ENCODE peak calls at places on chromosomes 5 and 9, in four cellular contexts. P, N, S and E are unnamed samples.
A peak's percentile ranks its signal among the peaks of the same experiment; 100 is the strongest.

GRCh38 chr9:105233836-105234235 is 10.6 kb upstream of the SLC44A1 start:
- DNase-seq in S (no peak), P (no peak), N (no peak), E (peak; percentile 69)

GRCh38 chr5:170537451-170538095 is 33.8 kb downstream of the KCNIP1 start:
- DNase-seq in S (no peak), P (no peak), N (no peak), E (no peak)

GRCh38 chr5:137395011-137395755 is 103.9 kb downstream of the SPOCK1 start:
- DNase-seq in S (no peak), P (no peak), N (no peak), E (no peak)

GRCh38 chr9:19830796-19831195 is 42.0 kb upstream of the SLC24A2 start:
- DNase-seq in P (no peak), N (no peak), S (no peak), E (no peak)

GRCh38 chr5:119410448-119411170 is 41.7 kb upstream of the HSD17B4 start:
- DNase-seq in N (no peak), S (no peak), P (no peak), E (peak; percentile 27)

GRCh38 chr5:152907488-152908245 is 502.6 kb upstream of the NMUR2 start:
- DNase-seq in N (no peak), S (no peak), P (no peak), E (no peak)

GRCh38 chr5:20678814-20679298 is 690.9 kb upstream of the CDH18 start:
- DNase-seq in P (no peak), N (no peak), S (no peak), E (peak; percentile 93)

GRCh38 chr5:103743455-103743854 is 180.9 kb upstream of the NUDT12 start:
- DNase-seq in P (no peak), S (no peak), N (no peak), E (no peak)

GRCh38 chr5:172076783-172077244 is 70.4 kb upstream of the FBXW11 start:
- DNase-seq in P (no peak), N (no peak), S (no peak), E (peak; percentile 54)

GRCh38 chr9:105026451-105026850 is 98.5 kb upstream of the ABCA1 start:
- DNase-seq in N (no peak), S (no peak), P (no peak), E (no peak)

GRCh38 chr5:30930736-30931135 is 262.8 kb upstream of the CDH6 start:
- DNase-seq in S (no peak), N (no peak), P (no peak), E (peak; percentile 2)

GRCh38 chr9:20507431-20507830 is 114.9 kb downstream of the MLLT3 start:
- DNase-seq in N (no peak), S (no peak), P (no peak), E (no peak)

GRCh38 chr9:104700306-104700705 is 6.0 kb downstream of the OR13D1 start:
- DNase-seq in N (no peak), S (no peak), P (no peak), E (no peak)

GRCh38 chr5:68193481-68194036 is 22.0 kb upstream of the PIK3R1 start:
- DNase-seq in N (no peak), P (no peak), S (no peak), E (peak; percentile 11)

GRCh38 chr9:136339173-136339957 is 12.0 kb downstream of the GPSM1 start:
- DNase-seq in N (no peak), S (peak; percentile 79), P (no peak), E (peak; percentile 71)

GRCh38 chr9:6495484-6495883 is 82.5 kb downstream of the UHRF2 start:
- DNase-seq in P (no peak), N (no peak), S (no peak), E (no peak)

GRCh38 chr5:15885156-15885555 is 294.4 kb downstream of the MARCHF11 start:
- DNase-seq in N (no peak), P (no peak), S (no peak), E (peak; percentile 37)

GRCh38 chr9:93582115-93582514 is 5.7 kb downstream of the PHF2 start:
- DNase-seq in P (no peak), S (peak; percentile 26), N (no peak), E (no peak)

GRCh38 chr5:34866989-34867471 is 28.1 kb downstream of the TTC23L start:
- DNase-seq in P (no peak), S (peak; percentile 7), N (no peak), E (no peak)

GRCh38 chr9:125919565-125919964 is 172.4 kb downstream of the PBX3 start:
- DNase-seq in P (no peak), S (no peak), N (no peak), E (no peak)

GRCh38 chr5:95711501-95712346 is 19.4 kb upstream of the RHOBTB3 start:
- DNase-seq in S (no peak), N (no peak), P (no peak), E (no peak)

GRCh38 chr5:73031839-73032238 is 76.0 kb downstream of the FCHO2 start:
- DNase-seq in N (no peak), P (no peak), S (no peak), E (peak; percentile 92)

GRCh38 chr9:93003552-93004407 is 54.7 kb upstream of the SUSD3 start:
- DNase-seq in S (peak; percentile 72), N (peak; percentile 76), P (peak; percentile 49), E (peak; percentile 59)

GRCh38 chr5:850511-851006 is at the start of gene ZDHHC11:
- DNase-seq in N (peak; percentile 9), S (no peak), P (no peak), E (no peak)

GRCh38 chr5:99037668-99038067 is 108.9 kb upstream of the CHD1 start:
- DNase-seq in N (no peak), S (peak; percentile 71), P (peak; percentile 61), E (no peak)

GRCh38 chr5:165258188-165258855 is 1752.9 kb downstream of the MAT2B start:
- DNase-seq in N (no peak), S (no peak), P (no peak), E (peak; percentile 5)

GRCh38 chr9:127311239-127311741 is 46.7 kb downstream of the GARNL3 start:
- DNase-seq in N (no peak), P (peak; percentile 18), S (peak; percentile 37), E (peak; percentile 90)

GRCh38 chr5:27463446-27464149 is 425.2 kb upstream of the CDH9 start:
- DNase-seq in S (no peak), P (no peak), N (no peak), E (no peak)

GRCh38 chr5:137486707-137487106 is 12.4 kb downstream of the SPOCK1 start:
- DNase-seq in P (no peak), N (no peak), S (no peak), E (peak; percentile 97)

GRCh38 chr9:97567182-97567893 is 65.8 kb downstream of the TSTD2 start:
- DNase-seq in P (no peak), N (no peak), S (no peak), E (no peak)

GRCh38 chr5:10695055-10695649 is 65.9 kb downstream of the DAP start:
- DNase-seq in P (no peak), S (peak; percentile 75), N (peak; percentile 76), E (peak; percentile 76)

GRCh38 chr5:96199713-96200183 is 233.3 kb downstream of the PCSK1 start:
- DNase-seq in P (no peak), S (no peak), N (no peak), E (no peak)

GRCh38 chr9:34328983-34329832 is at the start of the genes KIF24 and NUDT2:
- DNase-seq in N (peak; percentile 94), P (peak; percentile 90), S (peak; percentile 97), E (peak; percentile 100)

GRCh38 chr5:124801551-124801950 is 55.1 kb upstream of the ZNF608 start:
- DNase-seq in S (no peak), N (no peak), P (no peak), E (no peak)
- TF ChIP-seq CTCF in S (no peak), N (no peak), P (no peak), E (no peak)

GRCh38 chr5:56480305-56481146 is 247.4 kb upstream of the ANKRD55 start:
- DNase-seq in N (peak; percentile 81), P (no peak), S (peak; percentile 48), E (peak; percentile 71)

GRCh38 chr5:56478062-56478461 is 244.9 kb upstream of the ANKRD55 start:
- DNase-seq in S (no peak), N (no peak), P (no peak), E (no peak)

GRCh38 chr5:56479126-56479525 is 246.0 kb upstream of the ANKRD55 start:
- DNase-seq in S (no peak), P (no peak), N (no peak), E (no peak)

GRCh38 chr5:56481147-56481997 is 248.2 kb upstream of the ANKRD55 start:
- DNase-seq in S (peak; percentile 51), N (peak; percentile 78), P (no peak), E (peak; percentile 35)

GRCh38 chr5:56479701-56480304 is 246.7 kb upstream of the ANKRD55 start:
- DNase-seq in N (peak; percentile 46), S (no peak), P (no peak), E (peak; percentile 4)
- H3K4me3 ChIP-seq in N (peak overlapping the region; percentile 64), S (peak overlapping the region; percentile 58), P (no peak overlapping the region), E (peak overlapping the region; percentile 58)

GRCh38 chr5:179130101-179130681 is 70.0 kb downstream of the ZNF354C start:
- DNase-seq in S (no peak), N (no peak), P (no peak), E (no peak)
- TF ChIP-seq CTCF in S (no peak), N (no peak), P (no peak), E (no peak)

GRCh38 chr9:96137666-96138429 is 164.1 kb downstream of the HSD17B3 start:
- DNase-seq in S (no peak), N (no peak), P (no peak), E (no peak)
- H3K4me3 ChIP-seq in S (peak overlapping the region; percentile 16), N (no peak overlapping the region), P (no peak overlapping the region), E (peak overlapping the region; percentile 7)

GRCh38 chr5:150593996-150594395 is 46.5 kb upstream of the SYNPO start:
- DNase-seq in P (no peak), N (no peak), S (no peak), E (no peak)

GRCh38 chr5:150596826-150597225 is 43.6 kb upstream of the SYNPO start:
- DNase-seq in S (no peak), P (no peak), N (no peak), E (no peak)

GRCh38 chr5:150593593-150593992 is 46.9 kb upstream of the SYNPO start:
- DNase-seq in N (no peak), P (no peak), S (peak; percentile 54), E (peak; percentile 54)

GRCh38 chr5:150596313-150596712 is 44.1 kb upstream of the SYNPO start:
- DNase-seq in S (no peak), P (no peak), N (no peak), E (peak; percentile 53)

DNA sequence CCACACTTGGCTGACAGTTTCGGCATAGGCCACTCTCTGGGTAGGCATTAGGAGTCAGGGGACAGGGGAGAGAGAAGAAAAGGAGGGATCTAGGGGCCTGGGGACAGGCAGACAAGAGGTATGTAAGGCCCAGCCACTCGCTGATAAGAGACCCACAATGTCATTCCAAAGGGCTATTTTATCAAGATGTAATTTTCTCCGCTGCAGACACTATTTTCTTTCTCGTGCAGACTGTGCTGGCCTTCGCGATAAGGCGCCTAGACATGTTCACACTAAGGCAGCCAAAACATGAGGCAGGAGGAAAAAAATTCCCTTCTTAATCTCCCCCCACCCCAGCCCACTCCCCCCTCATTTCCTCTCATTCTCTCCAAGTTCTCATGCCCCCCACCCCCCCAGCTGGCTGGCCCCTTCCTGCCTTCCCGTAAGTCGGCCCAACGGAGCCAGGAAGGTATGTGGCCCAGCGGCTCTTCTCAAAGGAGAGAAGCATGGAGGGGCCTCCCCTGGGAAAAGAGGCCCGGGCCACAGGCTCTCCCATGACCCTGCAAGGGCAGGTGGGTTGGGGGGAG is 44.9 kb upstream of the SYNPO start:
- DNase-seq in N (no peak), P (no peak), S (no peak), E (peak; percentile 96)
- TF ChIP-seq CTCF in N (no peak), P (no peak), S (no peak), E (no peak)